ENCODE peak calls at places on chromosomes 4 and X, in eight cellular contexts. U, H, I, G, T, E, B and W are unnamed samples. For H3K4me1, the result is how much of the 10 kb centered on the place peaks cover.

GRCh38 chr4:88964450-88964849 is 92.5 kb downstream of the FAM13A start:
- DNase-seq in T (no peak), E (no peak), H (no peak), G (no peak), I (no peak), B (peak), U (peak), W (no peak)

GRCh38 chrX:105648732-105649131 is 173.6 kb upstream of the NRK start:
- DNase-seq in T (no peak), I (no peak), U (no peak), H (no peak), G (no peak), E (no peak), B (no peak), W (no peak)

GRCh38 chrX:108020631-108021030 is 24.2 kb upstream of the VSIG1 start:
- DNase-seq in U (peak), G (no peak), H (no peak), I (no peak), T (no peak), B (peak), E (no peak), W (no peak)

GRCh38 chr4:112348488-112349158 is 51.5 kb downstream of the ALPK1 start:
- DNase-seq in B (peak), I (peak), H (peak), U (peak), E (peak), G (no peak), T (peak), W (peak)

GRCh38 chrX:7788334-7788733 is 54.6 kb upstream of the VCX start:
- DNase-seq in B (no peak), G (no peak), E (no peak), U (no peak), H (no peak), I (no peak), T (no peak), W (no peak)

GRCh38 chrX:118346258-118347094 is 570 bp downstream of the WDR44 start:
- DNase-seq in G (peak), H (peak), E (peak), U (peak), I (no peak), T (peak), B (no peak), W (peak)

GRCh38 chr4:39062094-39062493 is at the start of gene KLHL5:
- DNase-seq in U (peak), E (no peak), I (no peak), T (no peak), G (no peak), B (no peak), H (no peak), W (no peak)

GRCh38 chrX:16240231-16240905 is 73.1 kb downstream of the MAGEB17 start:
- DNase-seq in H (no peak), I (no peak), B (no peak), U (no peak), E (no peak), T (no peak), G (no peak), W (no peak)

GRCh38 chrX:40945366-40945713 is 139.9 kb upstream of the USP9X start:
- DNase-seq in E (peak), I (peak), U (peak), T (no peak), G (no peak), H (peak), B (peak), W (peak)

GRCh38 chr4:135492439-135492838 is 1290.8 kb upstream of the PABPC4L start:
- DNase-seq in T (no peak), G (no peak), I (no peak), U (no peak), B (no peak), H (no peak), E (no peak), W (no peak)

GRCh38 chrX:15336023-15336413 is 695 bp upstream of the PIGA start:
- DNase-seq in G (no peak), B (peak), U (peak), H (no peak), T (no peak), E (peak), I (peak), W (peak)

GRCh38 chr4:116357758-116358157 is 727.6 kb downstream of the TRAM1L1 start:
- DNase-seq in U (peak), B (no peak), G (no peak), I (no peak), E (peak), H (no peak), T (no peak), W (no peak)

GRCh38 chrX:155662297-155662696 is 49.5 kb upstream of the TMLHE start:
- DNase-seq in T (no peak), G (no peak), E (no peak), I (no peak), U (peak), B (no peak), H (no peak), W (peak)

GRCh38 chr4:1538096-1538410 is 131.8 kb upstream of the NKX1-1 start:
- DNase-seq in I (no peak), T (peak), E (no peak), U (no peak), H (no peak), G (no peak), B (no peak), W (no peak)

GRCh38 chrX:21723097-21723496 is 34.8 kb downstream of the SMPX start:
- DNase-seq in I (no peak), T (no peak), G (no peak), H (no peak), U (peak), E (no peak), B (peak), W (no peak)

GRCh38 chr4:69760455-69760854 is at the start of gene SULT1B1:
- DNase-seq in H (peak), G (no peak), T (no peak), U (peak), B (peak), E (peak), I (peak), W (no peak)

GRCh38 chr4:56958111-56958517 is 19.3 kb downstream of the NOA1 start:
- DNase-seq in B (peak), U (peak), T (peak), I (peak), E (peak), G (peak), H (peak), W (peak)

GRCh38 chr4:185139736-185140135 is 3.3 kb upstream of the SLC25A4 start:
- DNase-seq in U (no peak), E (no peak), T (no peak), B (no peak), H (no peak), G (no peak), I (no peak), W (no peak)

GRCh38 chr4:8939887-8940742 is 68.5 kb upstream of the HMX1 start:
- DNase-seq in G (no peak), I (no peak), B (no peak), T (no peak), U (no peak), E (no peak), H (no peak), W (no peak)

GRCh38 chr4:40516651-40517050 is 113.0 kb downstream of the RBM47 start:
- DNase-seq in H (no peak), B (no peak), U (no peak), I (no peak), G (no peak), T (no peak), E (no peak), W (no peak)

GRCh38 chr4:40515037-40515397 is 114.6 kb downstream of the RBM47 start:
- DNase-seq in H (no peak), U (peak), B (peak), I (no peak), T (no peak), E (no peak), G (no peak), W (peak)

GRCh38 chr4:40511017-40511614 is 118.5 kb downstream of the RBM47 start:
- DNase-seq in G (no peak), H (peak), B (no peak), U (no peak), I (no peak), T (no peak), E (peak), W (peak)

GRCh38 chr4:40514409-40515025 is 115.1 kb downstream of the RBM47 start:
- DNase-seq in U (no peak), H (peak), G (no peak), I (no peak), B (no peak), E (peak), T (no peak), W (peak)

DNA sequence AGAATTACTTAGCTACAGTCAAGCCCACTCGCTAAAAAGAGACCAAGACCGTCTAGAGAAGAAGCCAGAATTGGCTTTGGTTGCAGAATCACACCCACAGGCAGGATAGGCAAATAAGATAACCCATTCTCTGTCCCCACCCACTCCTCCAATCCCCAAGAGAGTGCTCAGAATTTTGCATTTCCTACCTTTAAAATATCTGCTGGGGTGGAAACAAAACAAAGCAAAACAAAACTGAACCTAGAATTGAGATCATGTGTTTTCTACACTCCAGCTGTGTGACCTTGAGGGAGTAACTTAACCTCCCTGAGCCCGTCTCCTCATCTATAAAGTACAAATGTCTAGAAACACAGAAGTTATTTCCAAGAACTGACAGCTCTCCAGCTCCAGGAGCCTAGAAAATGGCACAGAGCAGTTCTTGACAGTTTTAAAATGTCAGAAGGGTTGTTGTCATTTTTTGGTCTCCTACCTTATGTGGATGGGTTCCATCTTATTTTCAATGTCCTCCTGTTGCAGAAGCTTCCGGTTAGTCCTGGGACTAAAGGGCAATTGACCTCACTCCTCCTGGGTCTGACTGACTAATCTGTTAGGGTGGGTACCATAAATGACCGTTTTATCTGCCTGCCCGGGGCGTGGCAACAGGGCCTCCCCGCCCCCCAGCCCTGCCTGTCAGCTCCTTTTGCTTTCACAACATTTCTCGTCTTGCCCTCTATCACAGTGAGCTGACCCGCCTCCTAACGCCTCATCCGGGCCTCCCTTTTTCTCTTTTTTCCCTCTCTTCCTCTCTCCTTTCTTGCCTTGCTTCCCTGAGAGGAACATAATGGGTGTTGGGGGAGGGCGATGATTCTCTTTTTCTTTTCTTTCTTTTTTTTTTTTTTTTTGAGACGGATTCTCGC is 114.0 kb downstream of the RBM47 start:
- DNase-seq in E (peak), H (peak), T (no peak), B (no peak), I (no peak), G (no peak), U (peak), W (no peak)
- H3K4me1 ChIP-seq in E (under half), H (under half), T (under half), B (under half), I (under half), G (half or more), U (under half), W (under half)

DNA sequence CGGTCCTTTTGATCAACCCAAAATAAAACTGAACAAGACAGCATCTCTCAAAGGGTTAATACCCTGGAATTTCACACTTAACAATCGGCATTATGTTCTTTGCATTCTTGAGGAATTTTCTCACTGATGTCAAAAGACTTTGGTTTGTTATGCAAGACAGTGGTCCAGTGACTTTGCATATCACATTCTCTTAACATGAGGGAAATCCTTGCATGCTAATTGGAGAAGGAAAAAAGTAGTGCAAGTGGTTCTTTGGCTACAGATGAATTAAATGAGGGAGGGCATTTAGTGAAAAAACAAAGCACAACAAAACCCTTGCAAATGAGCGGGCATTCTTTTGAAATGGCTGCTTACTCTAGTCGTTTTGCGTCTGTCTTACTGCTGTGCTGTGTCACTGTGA is 105.1 kb upstream of the LIMCH1 start:
- DNase-seq in G (no peak), I (no peak), T (no peak), E (no peak), H (no peak), U (peak), B (peak), W (no peak)
- H3K4me1 ChIP-seq in G (under half), I (under half), T (under half), E (under half), H (under half), U (under half), B (under half), W (under half)

DNA sequence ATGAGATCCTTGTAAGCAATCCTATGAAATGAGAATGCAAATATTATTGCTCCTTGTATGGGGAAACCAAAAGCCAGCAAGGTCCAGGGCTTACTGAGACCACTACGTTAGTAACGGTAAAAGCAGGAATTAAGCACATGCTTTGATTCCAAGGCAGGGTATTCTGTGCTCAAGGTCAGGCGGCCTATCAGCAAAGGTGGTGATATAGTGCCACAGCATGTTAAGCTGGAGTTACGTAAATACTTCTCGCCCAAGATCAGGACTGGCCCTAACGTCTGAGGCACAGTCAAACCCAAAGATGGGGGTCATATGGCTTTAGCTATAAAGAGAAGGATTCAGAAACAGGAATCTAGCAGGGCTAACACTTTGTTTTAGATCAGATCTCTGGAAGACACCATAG is 27.6 kb downstream of the SLC10A7 start:
- DNase-seq in B (no peak), I (no peak), E (no peak), U (no peak), G (no peak), H (no peak), T (no peak), W (no peak)
- H3K4me1 ChIP-seq in B (under half), I (under half), E (under half), U (under half), G (under half), H (under half), T (under half), W (under half)

DNA sequence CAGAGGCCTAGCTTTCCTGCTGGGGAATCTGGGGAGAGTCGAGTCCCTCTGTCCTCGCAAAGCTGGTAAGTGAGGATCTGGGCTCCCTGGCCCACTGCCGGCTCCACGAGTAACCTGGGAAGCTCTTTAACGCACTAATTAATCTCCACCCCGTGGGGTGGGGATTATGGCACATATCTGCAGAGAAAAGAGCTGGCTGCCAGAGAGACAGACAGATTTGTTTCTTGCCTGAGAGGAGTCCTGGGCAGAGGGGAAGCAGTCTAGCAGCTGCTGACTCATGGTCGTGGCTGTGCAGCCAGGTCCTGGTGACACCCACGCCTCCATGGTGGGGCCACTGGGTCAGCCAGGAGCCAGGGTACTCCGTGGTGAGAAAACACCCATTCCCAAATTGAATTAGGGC is 14.0 kb downstream of the SORCS2 start:
- DNase-seq in I (no peak), H (no peak), T (peak), G (no peak), U (peak), B (peak), E (no peak), W (no peak)
- H3K4me1 ChIP-seq in I (under half), H (under half), T (under half), G (under half), U (half or more), B (under half), E (under half), W (under half)

DNA sequence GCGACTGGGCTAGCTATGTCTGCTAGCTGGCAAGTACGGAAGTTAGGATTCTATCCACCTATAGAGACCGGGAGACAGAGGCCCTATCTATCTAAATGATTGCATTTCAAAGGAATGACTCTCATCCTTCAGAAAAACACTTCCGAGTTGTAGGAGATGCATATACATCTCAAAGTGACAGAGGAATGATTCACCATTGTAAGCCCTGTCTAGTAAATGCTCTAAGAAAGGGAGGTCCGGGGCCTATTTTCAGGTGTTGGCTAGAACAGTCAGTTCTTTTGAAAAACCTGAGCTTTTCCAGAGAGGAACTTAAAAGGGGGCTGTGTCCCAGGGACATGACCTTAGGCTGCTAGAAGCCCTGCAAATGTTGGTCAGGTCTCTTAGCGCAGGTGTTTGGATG is 262.9 kb upstream of the IL1RAPL1 start:
- DNase-seq in B (no peak), U (no peak), H (no peak), I (no peak), G (no peak), E (no peak), T (no peak), W (no peak)
- H3K4me1 ChIP-seq in B (under half), U (under half), H (under half), I (under half), G (under half), E (under half), T (under half), W (under half)